ENCODE peak calls at places on chromosomes 12 and 14, in six cellular contexts. Z is RWPE2, U is posterior vena cava, H is GM12891, I is bronchial epithelial cell, V is hippocampal formation. E is an unnamed sample.
A peak's percentile ranks its signal among the peaks of the same experiment; 100 is the strongest.

GRCh38 chr12:93979189-93979588 is 169.2 kb upstream of the PLXNC1 start:
- DNase-seq in U (no peak), H (no peak), Z (no peak), I (peak; percentile 34), V (no peak), E (no peak)

GRCh38 chr12:62732861-62733427 is 202.0 kb downstream of the PPM1H start:
- DNase-seq in U (no peak), V (no peak), I (peak; percentile 47), Z (no peak), H (no peak), E (no peak)

GRCh38 chr12:15701212-15701611 is 88.0 kb downstream of the EPS8 start:
- DNase-seq in H (no peak), Z (no peak), U (no peak), I (peak; percentile 84), V (no peak), E (no peak)

GRCh38 chr14:85732031-85732430 is 202.1 kb downstream of the FLRT2 start:
- DNase-seq in Z (no peak), U (no peak), I (no peak), V (no peak), H (no peak), E (no peak)

GRCh38 chr12:107411792-107412535 is 273.6 kb upstream of the PWP1 start:
- DNase-seq in I (peak; percentile 82), V (no peak), Z (peak; percentile 72), U (no peak), H (no peak), E (no peak)

GRCh38 chr12:47834199-47835016 is 14.7 kb upstream of the HDAC7 start:
- DNase-seq in Z (no peak), H (no peak), I (no peak), V (no peak), U (no peak), E (no peak)

GRCh38 chr12:83114042-83114441 is 427.3 kb downstream of the TMTC2 start:
- DNase-seq in I (no peak), V (no peak), Z (no peak), H (no peak), U (no peak), E (no peak)

GRCh38 chr12:48021485-48022179 is 17.4 kb upstream of the COL2A1 start:
- DNase-seq in U (no peak), H (no peak), V (no peak), I (no peak), Z (no peak), E (no peak)

GRCh38 chr14:80664576-80664975 is 277.0 kb downstream of the CEP128 start:
- DNase-seq in U (no peak), V (no peak), Z (no peak), I (peak; percentile 59), H (no peak), E (no peak)

GRCh38 chr14:24438198-24439095 is 4.1 kb downstream of the SDR39U1 start:
- DNase-seq in H (no peak), I (no peak), U (no peak), V (no peak), Z (no peak), E (no peak)

GRCh38 chr12:15584366-15585041 is 204.7 kb downstream of the EPS8 start:
- DNase-seq in Z (no peak), U (no peak), H (no peak), I (peak; percentile 59), V (no peak), E (no peak)

GRCh38 chr12:8120072-8120713 is 3.2 kb upstream of the CLEC4A start:
- DNase-seq in H (no peak), Z (no peak), V (no peak), I (no peak), U (no peak), E (no peak)

GRCh38 chr12:10235761-10236631 is 23.3 kb downstream of the GABARAPL1 start:
- DNase-seq in I (peak; percentile 28), U (no peak), Z (no peak), V (no peak), H (no peak), E (no peak)

GRCh38 chr14:21191261-21191808 is 35.5 kb upstream of the OR5AU1 start:
- DNase-seq in V (no peak), Z (no peak), I (no peak), U (peak; percentile 31), H (no peak), E (no peak)

GRCh38 chr14:76564471-76565119 is 188.7 kb downstream of the ESRRB start:
- DNase-seq in I (no peak), Z (no peak), V (no peak), H (no peak), U (no peak), E (no peak)

E was measured in C1 segment of cervical spinal cord.